ENCODE peak calls at places on chromosomes 5 and 9, in four cellular contexts. A is GM12878, H is HCT116, G is K562. J is an unnamed sample.

GRCh38 chr9:78982849-78983248 is 588.9 kb upstream of the TLE4 start:
- DNase-seq in A (no peak), H (peak), G (no peak), J (no peak)

GRCh38 chr9:2496934-2497333 is 124.7 kb upstream of the VLDLR start:
- DNase-seq in A (no peak), H (no peak), G (no peak), J (no peak)

GRCh38 chr9:6676254-6676928 is 30.9 kb upstream of the GLDC start:
- DNase-seq in A (no peak), H (no peak), G (no peak), J (no peak)

GRCh38 chr5:137565450-137565849 is 66.3 kb upstream of the SPOCK1 start:
- DNase-seq in A (no peak), H (no peak), G (no peak), J (no peak)

GRCh38 chr5:6256901-6257300 is 121.4 kb downstream of the MED10 start:
- DNase-seq in A (no peak), H (no peak), G (no peak), J (no peak)

GRCh38 chr5:143826909-143827514 is 15.1 kb downstream of the HMHB1 start:
- DNase-seq in A (peak), H (no peak), G (no peak), J (no peak)

GRCh38 chr9:36415822-36416515 is 15.9 kb upstream of the RNF38 start:
- DNase-seq in A (no peak), H (no peak), G (no peak), J (no peak)

GRCh38 chr9:116870566-116870965 is 183.5 kb downstream of the TRIM32 start:
- DNase-seq in A (no peak), H (peak), G (no peak), J (peak)

GRCh38 chr9:23229764-23230434 is 596.1 kb downstream of the ELAVL2 start:
- DNase-seq in A (no peak), H (no peak), G (no peak), J (no peak)

GRCh38 chr5:89187883-89188465 is 305.0 kb upstream of the MEF2C start:
- DNase-seq in A (no peak), H (no peak), G (no peak), J (no peak)

GRCh38 chr5:73446631-73447233 is 1.8 kb downstream of the FOXD1 start:
- DNase-seq in A (no peak), H (no peak), G (no peak), J (no peak)

GRCh38 chr9:125190371-125190801 is 783 bp upstream of the PPP6C start:
- DNase-seq in A (no peak), H (no peak), G (no peak), J (peak)

GRCh38 chr9:133477992-133478850 is 678 bp downstream of the SLC2A6 start:
- DNase-seq in A (no peak), H (no peak), G (no peak), J (no peak)

GRCh38 chr9:133932633-133933032 is 59.5 kb downstream of the VAV2 start:
- DNase-seq in A (no peak), H (no peak), G (no peak), J (no peak)

GRCh38 chr9:134066923-134067851 is 639 bp downstream of the BRD3 start:
- DNase-seq in A (no peak), H (no peak), G (peak), J (peak)

GRCh38 chr9:121686930-121687541 is 35.6 kb downstream of the DAB2IP start:
- DNase-seq in A (peak), H (peak), G (peak), J (peak)

GRCh38 chr9:103789686-103790085 is 304.4 kb upstream of the SMC2 start:
- DNase-seq in A (no peak), H (no peak), G (peak), J (no peak)

GRCh38 chr5:141889282-141889871 is 11.2 kb upstream of the PCDH1 start:
- DNase-seq in A (no peak), H (no peak), G (no peak), J (peak)

GRCh38 chr9:133986061-133986460 is 6.1 kb downstream of the VAV2 start:
- DNase-seq in A (no peak), H (no peak), G (no peak), J (no peak)

GRCh38 chr5:141402553-141403328 is at the start of gene PCDHGA9:
- DNase-seq in A (no peak), H (peak), G (peak), J (peak)

GRCh38 chr9:93709600-93710369 is 133.4 kb downstream of the PHF2 start:
- DNase-seq in A (no peak), H (no peak), G (no peak), J (no peak)

GRCh38 chr9:77751341-77752091 is 103.4 kb upstream of the GNA14 start:
- DNase-seq in A (no peak), H (peak), G (peak), J (peak)

GRCh38 chr9:121639619-121640018 is 11.8 kb upstream of the DAB2IP start:
- DNase-seq in A (no peak), H (no peak), G (no peak), J (no peak)

GRCh38 chr9:82332018-82332773 is 343.6 kb downstream of the SPATA31D1 start:
- DNase-seq in A (no peak), H (no peak), G (no peak), J (no peak)
- TF ChIP-seq ZBTB33 in A (no peak), H (no peak), G (no peak), J (no peak)

GRCh38 chr5:50691399-50692016 is 25.1 kb downstream of the PARP8 start:
- DNase-seq in A (no peak), H (no peak), G (no peak), J (no peak)
- TF ChIP-seq ZBTB33 in A (no peak), H (no peak), G (no peak), J (no peak)

DNA sequence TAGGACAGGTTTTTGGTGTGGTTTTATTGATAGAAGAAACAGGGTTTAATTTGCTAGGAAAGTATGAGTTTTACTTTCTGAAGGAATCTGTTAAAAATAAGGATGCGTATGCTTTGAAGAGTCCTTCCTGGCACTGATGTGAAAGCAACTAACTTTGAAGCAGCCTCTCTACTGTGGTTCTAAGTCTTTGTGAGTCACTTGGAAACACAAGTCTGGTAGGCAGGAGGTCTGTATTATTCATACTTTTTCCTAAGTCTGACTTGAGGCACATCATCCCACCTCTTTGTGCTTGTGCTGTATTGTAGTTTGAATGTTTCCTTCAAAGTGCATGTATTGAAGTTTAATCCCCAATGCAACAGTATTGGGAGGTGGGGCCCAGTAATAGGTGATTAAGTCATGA is 129.0 kb downstream of the TAF11L14 start:
- DNase-seq in A (no peak), H (no peak), G (no peak), J (no peak)
- TF ChIP-seq ZBTB33 in A (no peak), H (no peak), G (no peak), J (no peak)

DNA sequence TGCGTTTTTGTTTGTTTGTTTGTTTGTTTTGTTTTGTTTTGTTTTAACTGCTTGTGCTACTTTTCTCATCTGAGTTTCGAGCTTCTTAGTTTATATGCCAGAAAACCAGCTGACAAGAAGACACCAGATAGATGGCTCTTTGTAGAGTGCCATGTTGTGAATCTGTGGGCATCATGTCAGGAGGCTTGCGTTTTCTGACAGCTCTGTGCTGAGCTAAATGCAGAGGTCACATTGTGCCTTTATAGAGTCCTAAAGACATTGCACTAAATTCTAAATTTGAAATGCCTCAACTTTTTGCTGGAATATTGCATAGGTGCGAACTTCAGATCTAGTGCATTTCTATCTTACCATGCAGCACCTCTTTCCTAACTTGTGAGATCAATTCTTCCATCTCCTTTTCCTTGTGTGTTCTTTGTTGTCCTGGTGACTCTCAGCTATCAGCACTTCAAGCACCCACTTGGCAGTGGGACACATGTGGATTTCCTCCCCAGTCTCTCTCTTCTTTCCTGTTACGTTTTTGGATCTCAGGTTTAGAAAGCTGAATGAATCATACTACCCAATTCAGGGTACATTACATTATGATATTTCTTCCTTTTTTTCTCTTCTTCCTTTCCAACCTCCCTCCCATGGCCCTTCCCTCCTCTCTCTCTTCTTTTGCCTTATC is 379.0 kb upstream of the RPS23 start:
- DNase-seq in A (no peak), H (no peak), G (no peak), J (no peak)
- TF ChIP-seq ZBTB33 in A (no peak), H (no peak), G (no peak), J (no peak)

DNA sequence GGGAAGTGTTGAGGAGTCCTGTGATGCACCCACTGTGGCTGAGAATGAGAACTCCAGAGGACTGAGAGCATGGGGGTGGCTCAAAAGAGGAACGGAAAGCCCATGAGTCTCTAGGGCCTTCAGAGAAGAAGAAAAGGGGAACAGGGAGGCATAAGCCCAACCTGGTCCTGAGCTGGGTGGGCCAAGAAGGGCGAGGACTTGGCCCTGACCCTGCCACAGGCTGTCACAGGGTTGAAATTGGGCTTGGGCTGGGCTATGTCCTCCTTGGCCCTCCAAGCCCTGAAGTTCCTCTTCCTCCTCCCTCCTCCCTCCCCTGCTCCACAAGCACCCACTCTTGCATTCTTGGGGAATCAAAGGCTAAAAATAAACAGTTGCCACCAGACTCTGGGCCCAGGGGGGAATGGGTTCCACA is 49.3 kb upstream of the PPARGC1B start:
- DNase-seq in A (peak), H (no peak), G (no peak), J (no peak)
- TF ChIP-seq ZBTB33 in A (no peak), H (no peak), G (no peak), J (no peak)

GRCh38 chr9:16100596-16101091 is 547.8 kb downstream of the CCDC171 start:
- DNase-seq in A (no peak), H (no peak), G (no peak), J (no peak)
- TF ChIP-seq ZBTB33 in A (no peak), H (no peak), G (no peak), J (no peak)

J was measured in SK-N-SH.